ENCODE peak calls at places on chromosomes 6 and 20, in seven cellular contexts. T is HepG2, A is A549, Z is fibroblast of lung, Q is IMR-90, K is GM23248, E is MM.1S. N is an unnamed sample. For H3K4me1, the result is how much of the 10 kb centered on the place peaks cover.

GRCh38 chr6:104623052-104623690 is 236.5 kb downstream of the HACE1 start:
- DNase-seq in K (no peak), Z (no peak), Q (no peak), T (no peak), E (no peak), A (peak), N (peak)

GRCh38 chr20:41161886-41162285 is 24.5 kb downstream of the PLCG1 start:
- DNase-seq in A (no peak), Q (no peak), K (no peak), E (no peak), Z (no peak), T (no peak), N (no peak)

GRCh38 chr6:33430991-33431879 is 11.4 kb downstream of the SYNGAP1 start:
- DNase-seq in Q (peak), E (no peak), A (peak), Z (peak), K (peak), T (peak), N (peak)

GRCh38 chr6:154614101-154614500 is 103.6 kb upstream of the CNKSR3 start:
- DNase-seq in E (no peak), Z (no peak), T (no peak), K (peak), Q (peak), A (no peak), N (no peak)

GRCh38 chr6:152821525-152821924 is 70.9 kb downstream of the VIP start:
- DNase-seq in K (peak), E (no peak), Z (no peak), A (peak), Q (no peak), T (no peak), N (no peak)

GRCh38 chr6:37069639-37070038 is 64.2 kb downstream of the FGD2 start:
- DNase-seq in Z (no peak), Q (no peak), A (no peak), K (no peak), E (no peak), T (no peak), N (no peak)

GRCh38 chr20:37917436-37917835 is 14.5 kb downstream of the VSTM2L start:
- DNase-seq in A (no peak), E (no peak), Z (no peak), T (no peak), Q (no peak), K (no peak), N (no peak)

GRCh38 chr6:145694083-145694737 is 41.1 kb downstream of the EPM2A start:
- DNase-seq in A (no peak), E (no peak), Z (no peak), T (no peak), K (no peak), Q (no peak), N (no peak)

GRCh38 chr6:25237579-25237978 is 41.6 kb upstream of the CARMIL1 start:
- DNase-seq in Z (no peak), Q (peak), A (no peak), K (peak), E (no peak), T (no peak), N (no peak)

GRCh38 chr20:19757487-19757972 is 528 bp upstream of the RIN2 start:
- DNase-seq in Q (peak), E (peak), T (peak), A (peak), K (peak), Z (peak), N (no peak)

GRCh38 chr6:139262519-139263300 is 29.1 kb downstream of the TXLNB start:
- DNase-seq in T (no peak), Z (no peak), K (peak), Q (peak), A (no peak), E (peak), N (peak)

GRCh38 chr6:43924222-43924702 is 154.3 kb downstream of the VEGFA start:
- DNase-seq in Q (peak), Z (peak), K (peak), T (no peak), A (no peak), E (peak), N (peak)

GRCh38 chr6:42505377-42505702 is 53.6 kb upstream of the TRERF1 start:
- DNase-seq in Q (peak), E (no peak), T (no peak), A (peak), Z (peak), K (peak), N (no peak)

GRCh38 chr6:110895907-110896608 is 21.5 kb downstream of the AMD1 start:
- DNase-seq in Q (no peak), E (no peak), A (no peak), Z (no peak), T (no peak), K (no peak), N (no peak)

GRCh38 chr20:49230575-49231211 is 11.5 kb downstream of the DDX27 start:
- DNase-seq in K (peak), E (no peak), A (no peak), T (no peak), Q (peak), Z (no peak), N (no peak)
- H3K4me2 ChIP-seq in K (peak), E (no peak), A (no peak), T (no peak), Q (no peak), Z (no peak), N (no peak)

DNA sequence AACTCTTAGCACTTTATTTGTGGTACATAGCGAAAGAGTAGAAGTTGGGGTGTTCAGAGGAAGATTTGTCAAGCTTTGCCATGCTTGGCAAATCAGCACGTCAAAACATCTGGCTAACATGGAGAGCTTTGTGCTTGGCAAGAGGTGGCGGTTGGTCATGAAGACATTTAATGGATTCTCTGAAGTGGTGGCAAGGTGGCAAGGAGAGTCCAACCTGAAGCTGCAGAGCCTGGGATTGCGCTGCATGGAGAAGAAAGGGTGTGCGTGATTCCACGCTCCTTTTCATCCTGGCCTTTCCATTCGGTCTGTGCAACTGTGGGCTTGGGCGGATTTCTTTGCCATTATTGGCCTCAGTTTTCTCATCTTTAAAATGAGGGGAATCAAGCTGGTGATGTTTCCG is 3.1 kb downstream of the PYGB start:
- DNase-seq in K (no peak), A (no peak), Q (no peak), Z (no peak), T (no peak), E (no peak), N (no peak)
- H3K4me1 ChIP-seq in K (under half), A (half or more), Q (under half), Z (under half), T (half or more), E (under half), N (under half)

DNA sequence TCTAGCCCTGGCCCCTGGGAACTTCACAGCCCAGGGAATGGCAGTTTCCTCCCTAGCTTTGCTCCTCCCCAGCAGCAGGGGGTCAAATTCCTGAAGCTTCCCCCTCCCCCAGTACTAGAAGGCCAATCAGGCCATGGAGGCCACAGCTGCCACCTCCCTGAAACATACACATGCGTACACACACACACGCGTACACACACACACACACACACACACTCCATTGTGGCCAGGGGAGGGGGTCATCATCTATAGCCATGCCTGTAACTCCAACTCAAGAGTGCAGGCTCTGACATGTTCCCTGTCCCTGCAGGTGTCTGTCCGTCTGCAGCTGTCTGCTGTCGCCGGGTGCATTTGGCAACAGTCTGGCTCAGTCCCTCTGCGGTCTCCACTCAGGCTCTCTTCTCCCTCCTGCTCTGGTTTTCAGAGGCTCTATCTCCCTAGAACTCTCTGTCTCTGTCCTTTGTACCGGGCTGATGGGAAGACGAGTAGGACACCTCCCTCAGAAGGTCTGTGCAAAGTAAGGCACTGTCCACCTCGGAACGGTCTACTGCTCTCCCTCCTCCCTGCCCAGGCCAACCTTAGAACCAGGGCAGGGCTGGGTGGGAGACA is 1.4 kb downstream of the LRFN2 start:
- DNase-seq in T (no peak), E (no peak), K (no peak), Q (no peak), Z (no peak), A (no peak), N (peak)
- H3K4me2 ChIP-seq in T (no peak), E (no peak), K (no peak), Q (no peak), Z (no peak), A (no peak), N (peak)

GRCh38 chr20:1440024-1440423 is 26.6 kb downstream of the NSFL1C start:
- DNase-seq in Z (peak), A (peak), K (peak), Q (peak), E (no peak), T (peak), N (peak)

GRCh38 chr20:1435337-1435699 is 31.3 kb downstream of the NSFL1C start:
- DNase-seq in T (no peak), K (no peak), A (no peak), Q (no peak), E (no peak), Z (no peak), N (no peak)

GRCh38 chr20:1441133-1441532 is 25.5 kb downstream of the NSFL1C start:
- DNase-seq in E (no peak), A (no peak), K (no peak), T (no peak), Z (no peak), Q (no peak), N (no peak)

GRCh38 chr20:1437222-1437904 is 29.3 kb downstream of the NSFL1C start:
- DNase-seq in T (peak), Z (peak), E (peak), Q (peak), A (peak), K (peak), N (peak)

GRCh38 chr20:1438361-1438760 is 28.3 kb downstream of the NSFL1C start:
- DNase-seq in A (no peak), Q (no peak), T (no peak), E (no peak), Z (no peak), K (no peak), N (no peak)
- H3K4me1 ChIP-seq in A (under half), Q (under half), T (under half), E (under half), Z (under half), K (under half), N (under half)

DNA sequence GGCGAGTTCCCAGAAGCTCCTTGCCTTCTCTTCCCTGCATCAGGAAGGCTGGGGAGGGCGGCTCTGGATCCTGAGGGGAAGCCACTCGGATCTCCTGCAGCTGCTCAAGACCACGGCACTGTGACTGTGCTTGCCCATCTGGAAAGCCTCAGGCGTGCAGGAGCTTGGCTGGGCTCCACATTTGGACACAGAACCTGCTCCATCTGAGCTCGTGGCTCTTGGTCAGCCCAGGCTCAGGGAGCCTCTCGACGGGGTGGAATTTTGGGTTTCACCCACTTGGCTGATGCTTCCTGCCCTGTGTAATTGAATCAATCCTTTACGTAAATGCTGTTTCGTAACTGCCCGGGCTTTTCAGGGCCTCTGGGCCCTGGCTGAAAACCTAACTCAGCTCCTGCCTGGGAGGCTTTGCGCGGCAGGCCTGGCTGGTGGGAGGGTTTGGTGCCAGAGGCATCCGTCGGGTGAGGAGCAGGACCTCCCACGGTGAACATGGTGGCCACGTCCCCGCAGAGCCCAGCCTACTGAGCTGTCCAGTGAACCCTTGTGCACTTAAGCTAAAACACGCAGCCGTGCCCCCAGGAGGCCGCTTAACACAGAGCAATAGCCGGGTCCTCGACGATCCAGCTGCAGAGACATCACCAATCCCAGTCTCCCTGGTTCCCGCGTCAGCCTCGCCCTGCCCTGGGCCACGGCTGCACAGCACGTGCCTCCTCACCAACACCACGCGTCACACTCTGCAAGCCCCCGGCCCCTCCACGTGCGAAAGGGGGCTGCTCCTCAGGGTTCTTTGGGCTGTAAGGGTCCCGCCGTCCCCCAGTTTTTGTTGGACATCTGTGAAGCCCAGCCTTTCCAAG is 241.0 kb downstream of the DLL1 start:
- DNase-seq in Z (peak), K (peak), E (no peak), T (no peak), A (no peak), Q (peak), N (no peak)
- H3K4me2 ChIP-seq in Z (no peak), K (peak), E (no peak), T (no peak), A (no peak), Q (no peak), N (no peak)

GRCh38 chr6:961407-961930 is 268.5 kb upstream of the EXOC2 start:
- DNase-seq in E (no peak), T (no peak), A (no peak), Q (no peak), Z (no peak), K (no peak), N (no peak)
- H3K4me1 ChIP-seq in E (under half), T (under half), A (under half), Q (under half), Z (under half), K (under half), N (under half)

GRCh38 chr6:73702444-73702843 is 6.4 kb downstream of the CD109 start:
- DNase-seq in A (no peak), E (no peak), T (no peak), Q (no peak), Z (no peak), K (no peak), N (no peak)

GRCh38 chr6:73699656-73700055 is 3.7 kb downstream of the CD109 start:
- DNase-seq in Z (no peak), E (no peak), Q (no peak), T (no peak), A (no peak), K (no peak), N (no peak)

GRCh38 chr6:73696990-73697651 is 1.1 kb downstream of the CD109 start:
- DNase-seq in T (no peak), E (no peak), A (no peak), Z (no peak), Q (no peak), K (peak), N (no peak)

GRCh38 chr6:73703514-73703913 is 7.5 kb downstream of the CD109 start:
- DNase-seq in K (peak), Z (no peak), Q (no peak), A (no peak), T (no peak), E (no peak), N (no peak)

GRCh38 chr6:73700060-73700459 is 4.1 kb downstream of the CD109 start:
- DNase-seq in E (no peak), T (no peak), Q (no peak), A (no peak), K (no peak), Z (no peak), N (no peak)
- H3K4me2 ChIP-seq in E (no peak), T (no peak), Q (no peak), A (no peak), K (no peak), Z (no peak), N (no peak)

GRCh38 chr6:31490115-31490873 is 7.7 kb upstream of the MICB start:
- DNase-seq in E (no peak), Q (no peak), Z (no peak), A (no peak), K (no peak), T (no peak), N (no peak)

GRCh38 chr6:31498748-31499147 is 803 bp downstream of the MICB start:
- DNase-seq in K (peak), A (no peak), E (no peak), T (no peak), Z (peak), Q (no peak), N (no peak)

GRCh38 chr6:31497595-31498476 is at the start of gene MICB:
- DNase-seq in E (peak), K (peak), Q (peak), A (peak), T (peak), Z (peak), N (peak)

GRCh38 chr6:31493875-31494694 is 3.9 kb upstream of the MICB start:
- DNase-seq in A (peak), Z (peak), T (peak), E (peak), K (peak), Q (peak), N (peak)

DNA sequence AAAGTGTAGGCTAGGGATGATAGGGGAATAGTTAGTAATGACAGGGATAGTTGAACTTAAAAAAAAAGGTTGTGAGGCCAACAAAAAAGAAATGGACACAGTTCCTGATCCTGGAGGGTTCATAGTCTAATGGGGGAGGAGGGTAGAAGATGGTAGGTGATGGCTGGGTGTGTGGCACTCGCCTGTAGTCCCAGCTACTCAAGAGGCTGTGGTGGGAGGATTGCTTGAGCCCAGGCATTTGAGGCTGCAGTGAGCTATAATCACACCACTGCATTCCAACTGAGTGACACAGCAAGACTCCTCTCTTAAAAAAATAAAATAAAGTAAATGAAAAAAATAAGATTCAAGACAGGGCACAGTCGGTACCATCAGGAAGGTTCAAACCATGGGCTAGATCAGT is 2.4 kb upstream of the MICB start:
- DNase-seq in K (peak), T (no peak), A (no peak), Z (peak), E (no peak), Q (peak), N (no peak)
- H3K4me1 ChIP-seq in K (under half), T (under half), A (under half), Z (under half), E (under half), Q (under half), N (half or more)